ENCODE peak calls at places on chromosomes 16 and 17, in four cellular contexts. O is fibroblast of lung, T is ascending aorta, F is PC-3. P is an unnamed sample.

GRCh38 chr16:19776147-19776546 is 58.1 kb downstream of the IQCK start:
- DNase-seq in O (no peak), T (no peak), F (no peak), P (no peak)

GRCh38 chr16:12091569-12092346 is 115.2 kb downstream of the SNX29 start:
- DNase-seq in O (no peak), F (peak; percentile 4), T (no peak), P (no peak)

GRCh38 chr17:17171991-17172939 is 33.9 kb downstream of the PLD6 start:
- DNase-seq in F (no peak), T (no peak), O (no peak), P (no peak)

GRCh38 chr16:66604376-66605176 is at the start of gene CMTM3:
- DNase-seq in T (peak; percentile 83), F (peak; percentile 40), O (peak; percentile 58), P (peak; percentile 34)

GRCh38 chr17:45020354-45021138 is 30.9 kb downstream of the DCAKD start:
- DNase-seq in F (no peak), O (peak; percentile 58), T (no peak), P (no peak)

GRCh38 chr17:46847204-46848191 is 3.9 kb upstream of the WNT9B start:
- DNase-seq in F (no peak), O (no peak), T (no peak), P (no peak)

GRCh38 chr17:8121531-8122390 is 2.1 kb downstream of the HES7 start:
- DNase-seq in O (peak; percentile 72), F (peak; percentile 47), T (no peak), P (peak; percentile 73)

GRCh38 chr17:8649157-8650118 is 18.9 kb upstream of the MYH10 start:
- DNase-seq in T (peak; percentile 96), F (no peak), O (peak; percentile 77), P (no peak)

GRCh38 chr17:49436174-49436573 is 21.5 kb upstream of the PHB1 start:
- DNase-seq in T (no peak), F (no peak), O (no peak), P (no peak)
- H3K4me1 ChIP-seq in T (no peaks in the 10 kb centered on the region), F (no peaks in the 10 kb centered on the region), O (no peaks in the 10 kb centered on the region), P (no peaks in the 10 kb centered on the region)

GRCh38 chr16:85173981-85174751 is 61.9 kb upstream of the CIBAR2 start:
- DNase-seq in F (peak; percentile 91), O (peak; percentile 75), T (peak; percentile 79), P (peak; percentile 31)
- H3K4me1 ChIP-seq in F (peaks cover 40% of the 10 kb centered on the region), O (peaks cover 25% of the 10 kb centered on the region), T (peaks cover 38% of the 10 kb centered on the region), P (peaks cover 52% of the 10 kb centered on the region)

GRCh38 chr17:49955157-49955556 is 13.8 kb upstream of the DLX4 start:
- DNase-seq in T (no peak), F (peak; percentile 60), O (no peak), P (no peak)
- H3K4me1 ChIP-seq in T (no peaks in the 10 kb centered on the region), F (peaks cover 37% of the 10 kb centered on the region), O (no peaks in the 10 kb centered on the region), P (no peaks in the 10 kb centered on the region)

GRCh38 chr17:78122221-78122990 is 6.1 kb downstream of the TMC6 start:
- DNase-seq in O (no peak), T (no peak), F (no peak), P (no peak)
- H3K4me1 ChIP-seq in O (no peaks in the 10 kb centered on the region), T (peaks cover 9% of the 10 kb centered on the region), F (peaks cover 9% of the 10 kb centered on the region), P (peaks cover 2% of the 10 kb centered on the region)

DNA sequence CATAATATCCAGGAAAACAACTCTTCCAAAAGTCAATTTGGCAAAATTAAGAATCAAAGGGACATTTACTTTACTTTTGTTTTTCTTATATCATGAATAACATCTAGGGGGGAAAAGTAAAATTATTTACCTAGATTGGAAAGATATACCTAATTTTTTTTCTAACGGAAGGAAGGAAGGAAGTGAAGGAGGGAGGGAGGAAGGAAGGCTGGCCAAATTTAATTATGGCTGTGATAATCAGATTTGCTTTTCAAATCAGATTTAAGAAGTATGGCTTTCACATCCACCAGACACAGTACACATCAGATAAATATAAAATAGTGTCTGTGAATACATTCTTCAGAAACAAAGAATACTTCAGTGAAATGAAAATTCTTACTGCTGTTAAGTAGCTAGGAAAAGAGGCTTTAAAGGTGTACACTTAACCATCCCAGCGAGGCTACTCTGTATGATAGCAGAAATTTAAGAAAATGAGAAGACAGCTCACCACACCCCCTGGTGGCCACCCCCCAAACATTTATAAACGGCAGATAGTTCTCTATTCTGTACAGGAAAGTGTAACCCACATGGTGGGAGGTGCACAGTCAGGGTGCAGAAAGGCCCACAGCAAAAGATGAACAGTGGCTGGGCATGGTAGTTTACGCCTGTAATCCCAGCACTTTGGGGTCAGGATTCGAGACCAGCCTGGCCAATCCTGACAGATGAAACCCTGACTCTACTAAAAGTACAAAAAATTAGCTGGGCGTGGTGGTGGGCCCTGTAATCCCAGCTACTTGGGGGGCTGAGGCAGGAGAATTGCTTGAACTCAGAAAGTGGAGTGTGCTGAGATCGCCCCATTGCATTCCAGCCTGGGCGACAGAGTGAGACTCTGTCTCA is 150.9 kb downstream of the SSH2 start:
- DNase-seq in T (peak; percentile 85), F (peak; percentile 56), O (peak; percentile 67), P (peak; percentile 31)
- H3K4me1 ChIP-seq in T (peaks cover 4% of the 10 kb centered on the region), F (no peaks in the 10 kb centered on the region), O (no peaks in the 10 kb centered on the region), P (no peaks in the 10 kb centered on the region)